ENCODE peak calls at places on chromosomes 12 and 14, in ten cellular contexts. One of them, this sample, is unnamed.

GRCh38 chr14:98138666-98139065 is 1133.3 kb downstream of the BCL11B start:
- DNase-seq in fibroblast of mammary gland: peak
- DNase-seq in right atrium auricular region: no peak
- DNase-seq in psoas muscle: no peak
- DNase-seq in HFF-Myc: no peak
- DNase-seq in fibroblast of lung: peak
- DNase-seq in HCT116: peak
- DNase-seq in OCI-LY7: peak
- DNase-seq in RWPE2: no peak
- DNase-seq in GM12878: no peak
- DNase-seq in this sample: no peak

GRCh38 chr12:48001426-48002178 is 2.7 kb downstream of the COL2A1 start:
- DNase-seq in fibroblast of mammary gland: peak
- DNase-seq in right atrium auricular region: no peak
- DNase-seq in psoas muscle: peak
- DNase-seq in HFF-Myc: no peak
- DNase-seq in fibroblast of lung: peak
- DNase-seq in HCT116: peak
- DNase-seq in OCI-LY7: no peak
- DNase-seq in RWPE2: no peak
- DNase-seq in GM12878: no peak
- DNase-seq in this sample: no peak

GRCh38 chr14:92783813-92784431 is 10.2 kb upstream of the GOLGA5 start:
- DNase-seq in fibroblast of mammary gland: peak
- DNase-seq in right atrium auricular region: no peak
- DNase-seq in psoas muscle: no peak
- DNase-seq in HFF-Myc: peak
- DNase-seq in fibroblast of lung: peak
- DNase-seq in HCT116: peak
- DNase-seq in OCI-LY7: peak
- DNase-seq in RWPE2: no peak
- DNase-seq in GM12878: no peak
- DNase-seq in this sample: peak

GRCh38 chr12:6957151-6957701 is 6.1 kb downstream of the PTPN6 start:
- DNase-seq in fibroblast of mammary gland: no peak
- DNase-seq in right atrium auricular region: no peak
- DNase-seq in psoas muscle: peak
- DNase-seq in HFF-Myc: no peak
- DNase-seq in fibroblast of lung: no peak
- DNase-seq in HCT116: no peak
- DNase-seq in OCI-LY7: no peak
- DNase-seq in RWPE2: no peak
- DNase-seq in GM12878: no peak
- DNase-seq in this sample: no peak

GRCh38 chr12:84786622-84787021 is 126.0 kb downstream of the SLC6A15 start:
- DNase-seq in fibroblast of mammary gland: no peak
- DNase-seq in right atrium auricular region: no peak
- DNase-seq in psoas muscle: no peak
- DNase-seq in HFF-Myc: no peak
- DNase-seq in fibroblast of lung: no peak
- DNase-seq in HCT116: no peak
- DNase-seq in OCI-LY7: no peak
- DNase-seq in RWPE2: no peak
- DNase-seq in GM12878: no peak
- DNase-seq in this sample: no peak

GRCh38 chr14:20998139-20998538 is 954 bp upstream of the SLC39A2 start:
- DNase-seq in fibroblast of mammary gland: no peak
- DNase-seq in right atrium auricular region: no peak
- DNase-seq in psoas muscle: no peak
- DNase-seq in HFF-Myc: no peak
- DNase-seq in fibroblast of lung: no peak
- DNase-seq in HCT116: no peak
- DNase-seq in OCI-LY7: no peak
- DNase-seq in RWPE2: no peak
- DNase-seq in GM12878: no peak
- DNase-seq in this sample: no peak

GRCh38 chr12:109310247-109311125 is 1.4 kb upstream of the FOXN4 start:
- DNase-seq in fibroblast of mammary gland: no peak
- DNase-seq in right atrium auricular region: no peak
- DNase-seq in psoas muscle: no peak
- DNase-seq in HFF-Myc: no peak
- DNase-seq in fibroblast of lung: no peak
- DNase-seq in HCT116: no peak
- DNase-seq in OCI-LY7: peak
- DNase-seq in RWPE2: no peak
- DNase-seq in GM12878: no peak
- DNase-seq in this sample: no peak

GRCh38 chr12:608413-608812 is 54.8 kb downstream of the NINJ2 start:
- DNase-seq in fibroblast of mammary gland: no peak
- DNase-seq in right atrium auricular region: no peak
- DNase-seq in psoas muscle: no peak
- DNase-seq in HFF-Myc: no peak
- DNase-seq in fibroblast of lung: no peak
- DNase-seq in HCT116: no peak
- DNase-seq in OCI-LY7: no peak
- DNase-seq in RWPE2: no peak
- DNase-seq in GM12878: no peak
- DNase-seq in this sample: no peak

GRCh38 chr14:22819191-22819988 is 4.2 kb upstream of the SLC7A7 start:
- DNase-seq in fibroblast of mammary gland: peak
- DNase-seq in right atrium auricular region: no peak
- DNase-seq in psoas muscle: no peak
- DNase-seq in HFF-Myc: no peak
- DNase-seq in fibroblast of lung: peak
- DNase-seq in HCT116: no peak
- DNase-seq in OCI-LY7: peak
- DNase-seq in RWPE2: no peak
- DNase-seq in GM12878: no peak
- DNase-seq in this sample: no peak

GRCh38 chr14:54567634-54568561 is 970 bp downstream of the SAMD4A start:
- DNase-seq in fibroblast of mammary gland: peak
- DNase-seq in right atrium auricular region: no peak
- DNase-seq in psoas muscle: peak
- DNase-seq in HFF-Myc: no peak
- DNase-seq in fibroblast of lung: peak
- DNase-seq in HCT116: no peak
- DNase-seq in OCI-LY7: peak
- DNase-seq in RWPE2: peak
- DNase-seq in GM12878: no peak
- DNase-seq in this sample: no peak

GRCh38 chr14:58844544-58844943 is 206.8 kb downstream of the DACT1 start:
- DNase-seq in fibroblast of mammary gland: no peak
- DNase-seq in right atrium auricular region: no peak
- DNase-seq in psoas muscle: no peak
- DNase-seq in HFF-Myc: no peak
- DNase-seq in fibroblast of lung: no peak
- DNase-seq in HCT116: no peak
- DNase-seq in OCI-LY7: no peak
- DNase-seq in RWPE2: no peak
- DNase-seq in GM12878: no peak
- DNase-seq in this sample: no peak

GRCh38 chr14:78997811-78998210 is 827.6 kb downstream of the NRXN3 start:
- DNase-seq in fibroblast of mammary gland: peak
- DNase-seq in right atrium auricular region: no peak
- DNase-seq in psoas muscle: no peak
- DNase-seq in HFF-Myc: no peak
- DNase-seq in fibroblast of lung: peak
- DNase-seq in HCT116: no peak
- DNase-seq in OCI-LY7: no peak
- DNase-seq in RWPE2: no peak
- DNase-seq in GM12878: no peak
- DNase-seq in this sample: peak

DNA sequence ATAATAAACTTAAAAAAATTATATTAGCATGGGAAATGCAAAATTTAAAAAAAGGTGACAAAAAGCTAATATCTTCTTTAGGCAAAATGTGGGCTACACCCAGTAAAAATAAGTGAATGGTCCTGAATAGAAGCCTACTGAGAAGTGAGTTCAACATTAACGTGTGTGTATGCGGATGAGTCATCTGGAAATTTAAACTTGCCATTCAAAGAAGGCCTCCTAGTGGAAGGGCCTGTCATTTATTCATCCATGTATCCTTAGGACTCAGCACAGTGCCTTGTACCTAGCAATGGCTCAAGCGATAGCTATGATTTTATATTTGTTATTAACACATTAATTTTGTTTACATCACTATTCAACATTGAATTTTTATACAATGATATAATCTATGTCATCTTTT is 226.2 kb downstream of the NUBPL start:
- DNase-seq in fibroblast of mammary gland: peak
- DNase-seq in right atrium auricular region: no peak
- DNase-seq in psoas muscle: no peak
- DNase-seq in HFF-Myc: peak
- DNase-seq in fibroblast of lung: peak
- DNase-seq in HCT116: peak
- DNase-seq in OCI-LY7: no peak
- DNase-seq in RWPE2: no peak
- DNase-seq in GM12878: no peak
- DNase-seq in this sample: no peak
- TF ChIP-seq CTCF in fibroblast of mammary gland: peak
- TF ChIP-seq CTCF in right atrium auricular region: no peak
- TF ChIP-seq CTCF in psoas muscle: peak
- TF ChIP-seq CTCF in HFF-Myc: peak
- TF ChIP-seq CTCF in fibroblast of lung: peak
- TF ChIP-seq CTCF in HCT116: peak
- TF ChIP-seq CTCF in OCI-LY7: no peak
- TF ChIP-seq CTCF in RWPE2: no peak
- TF ChIP-seq CTCF in GM12878: no peak
- TF ChIP-seq CTCF in this sample: no peak

GRCh38 chr12:64459388-64460024 is 7.6 kb downstream of the TBK1 start:
- DNase-seq in fibroblast of mammary gland: peak
- DNase-seq in right atrium auricular region: no peak
- DNase-seq in psoas muscle: no peak
- DNase-seq in HFF-Myc: no peak
- DNase-seq in fibroblast of lung: no peak
- DNase-seq in HCT116: no peak
- DNase-seq in OCI-LY7: no peak
- DNase-seq in RWPE2: no peak
- DNase-seq in GM12878: no peak
- DNase-seq in this sample: no peak
- H3K4me3 ChIP-seq in fibroblast of mammary gland: peak
- H3K4me3 ChIP-seq in right atrium auricular region: peak
- H3K4me3 ChIP-seq in psoas muscle: peak
- H3K4me3 ChIP-seq in HFF-Myc: no peak
- H3K4me3 ChIP-seq in fibroblast of lung: peak
- H3K4me3 ChIP-seq in HCT116: no peak
- H3K4me3 ChIP-seq in OCI-LY7: peak
- H3K4me3 ChIP-seq in RWPE2: peak
- H3K4me3 ChIP-seq in GM12878: peak
- H3K4me3 ChIP-seq in this sample: no peak

DNA sequence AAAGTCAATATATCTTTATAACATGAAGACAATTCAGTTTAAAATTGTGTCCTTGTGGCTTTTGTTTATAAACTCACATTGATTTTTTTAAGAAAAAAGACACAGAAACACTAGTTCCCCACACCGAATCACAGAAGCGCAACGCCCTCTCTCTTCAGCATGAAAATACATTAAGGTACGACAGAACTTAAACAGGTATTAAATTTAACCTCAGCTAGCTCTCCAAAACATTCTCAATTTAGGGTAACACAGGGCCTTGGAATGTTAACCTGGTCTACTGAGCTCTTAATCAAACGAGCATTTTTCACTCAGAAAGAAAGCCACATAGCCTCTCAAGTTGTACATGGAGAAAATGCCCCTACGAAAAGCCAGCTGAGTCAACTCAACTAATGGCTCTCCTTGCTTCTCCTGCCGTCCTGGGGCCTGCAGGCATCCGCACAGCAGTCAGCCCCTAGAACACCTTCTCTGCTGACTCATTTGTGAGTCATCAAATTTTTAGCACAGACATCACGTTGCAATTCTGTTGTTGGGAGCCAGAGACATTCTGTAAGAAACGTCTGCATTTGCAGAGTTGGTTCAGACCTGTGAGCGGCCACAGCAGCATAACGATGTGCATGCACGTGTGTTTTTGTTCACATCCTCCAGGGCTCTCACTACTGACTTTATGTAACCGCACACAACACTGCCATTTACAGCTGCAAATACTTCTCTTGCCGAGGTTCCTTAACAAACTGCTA is 141.6 kb downstream of the ITPR2 start:
- DNase-seq in fibroblast of mammary gland: peak
- DNase-seq in right atrium auricular region: no peak
- DNase-seq in psoas muscle: no peak
- DNase-seq in HFF-Myc: peak
- DNase-seq in fibroblast of lung: peak
- DNase-seq in HCT116: peak
- DNase-seq in OCI-LY7: no peak
- DNase-seq in RWPE2: peak
- DNase-seq in GM12878: no peak
- DNase-seq in this sample: peak
- TF ChIP-seq CTCF in fibroblast of mammary gland: no peak
- TF ChIP-seq CTCF in right atrium auricular region: no peak
- TF ChIP-seq CTCF in psoas muscle: no peak
- TF ChIP-seq CTCF in HFF-Myc: no peak
- TF ChIP-seq CTCF in fibroblast of lung: no peak
- TF ChIP-seq CTCF in HCT116: no peak
- TF ChIP-seq CTCF in OCI-LY7: no peak
- TF ChIP-seq CTCF in RWPE2: no peak
- TF ChIP-seq CTCF in GM12878: no peak
- TF ChIP-seq CTCF in this sample: no peak

GRCh38 chr14:34329281-34329680 is 132.8 kb downstream of the SPTSSA start:
- DNase-seq in fibroblast of mammary gland: no peak
- DNase-seq in right atrium auricular region: no peak
- DNase-seq in psoas muscle: no peak
- DNase-seq in HFF-Myc: no peak
- DNase-seq in fibroblast of lung: peak
- DNase-seq in HCT116: no peak
- DNase-seq in OCI-LY7: no peak
- DNase-seq in RWPE2: no peak
- DNase-seq in GM12878: no peak
- DNase-seq in this sample: no peak

GRCh38 chr14:34325493-34325892 is 136.5 kb downstream of the SPTSSA start:
- DNase-seq in fibroblast of mammary gland: no peak
- DNase-seq in right atrium auricular region: no peak
- DNase-seq in psoas muscle: no peak
- DNase-seq in HFF-Myc: no peak
- DNase-seq in fibroblast of lung: no peak
- DNase-seq in HCT116: no peak
- DNase-seq in OCI-LY7: no peak
- DNase-seq in RWPE2: no peak
- DNase-seq in GM12878: no peak
- DNase-seq in this sample: no peak

GRCh38 chr14:34331728-34332623 is 130.1 kb downstream of the SPTSSA start:
- DNase-seq in fibroblast of mammary gland: peak
- DNase-seq in right atrium auricular region: peak
- DNase-seq in psoas muscle: peak
- DNase-seq in HFF-Myc: peak
- DNase-seq in fibroblast of lung: peak
- DNase-seq in HCT116: peak
- DNase-seq in OCI-LY7: peak
- DNase-seq in RWPE2: peak
- DNase-seq in GM12878: peak
- DNase-seq in this sample: no peak

GRCh38 chr14:34330846-34331245 is 131.2 kb downstream of the SPTSSA start:
- DNase-seq in fibroblast of mammary gland: no peak
- DNase-seq in right atrium auricular region: no peak
- DNase-seq in psoas muscle: no peak
- DNase-seq in HFF-Myc: no peak
- DNase-seq in fibroblast of lung: peak
- DNase-seq in HCT116: no peak
- DNase-seq in OCI-LY7: no peak
- DNase-seq in RWPE2: no peak
- DNase-seq in GM12878: no peak
- DNase-seq in this sample: no peak

GRCh38 chr14:34328178-34328577 is 133.9 kb downstream of the SPTSSA start:
- DNase-seq in fibroblast of mammary gland: no peak
- DNase-seq in right atrium auricular region: no peak
- DNase-seq in psoas muscle: no peak
- DNase-seq in HFF-Myc: no peak
- DNase-seq in fibroblast of lung: peak
- DNase-seq in HCT116: no peak
- DNase-seq in OCI-LY7: no peak
- DNase-seq in RWPE2: no peak
- DNase-seq in GM12878: no peak
- DNase-seq in this sample: no peak
- H3K4me3 ChIP-seq in fibroblast of mammary gland: no peak
- H3K4me3 ChIP-seq in right atrium auricular region: no peak
- H3K4me3 ChIP-seq in psoas muscle: no peak
- H3K4me3 ChIP-seq in HFF-Myc: no peak
- H3K4me3 ChIP-seq in fibroblast of lung: no peak
- H3K4me3 ChIP-seq in HCT116: no peak
- H3K4me3 ChIP-seq in OCI-LY7: no peak
- H3K4me3 ChIP-seq in RWPE2: no peak
- H3K4me3 ChIP-seq in GM12878: no peak
- H3K4me3 ChIP-seq in this sample: no peak

This sample was measured in astrocyte of the cerebellum.